ENCODE peak calls at places on chromosomes 5 and 9, in five cellular contexts. One of them, this sample, is unnamed. For H3K4me1, the result is how much of the 10 kb centered on the place peaks cover.

GRCh38 chr5:170863646-170864045 is 1.8 kb downstream of the RANBP17 start:
- DNase-seq in colonic mucosa: no peak
- DNase-seq in lung: no peak
- DNase-seq in Peyer's patch: no peak
- DNase-seq in lower lobe of right lung: no peak
- DNase-seq in this sample: no peak

GRCh38 chr9:78898239-78898638 is 601.3 kb downstream of the PSAT1 start:
- DNase-seq in colonic mucosa: no peak
- DNase-seq in lung: no peak
- DNase-seq in Peyer's patch: no peak
- DNase-seq in lower lobe of right lung: no peak
- DNase-seq in this sample: no peak

GRCh38 chr9:130478152-130478551 is 33.4 kb downstream of the ASS1 start:
- DNase-seq in colonic mucosa: no peak
- DNase-seq in lung: no peak
- DNase-seq in Peyer's patch: no peak
- DNase-seq in lower lobe of right lung: no peak
- DNase-seq in this sample: no peak

GRCh38 chr5:178142642-178143041 is 11.0 kb downstream of the NHP2 start:
- DNase-seq in colonic mucosa: no peak
- DNase-seq in lung: no peak
- DNase-seq in Peyer's patch: no peak
- DNase-seq in lower lobe of right lung: no peak
- DNase-seq in this sample: no peak

GRCh38 chr5:43281840-43282658 is 31.2 kb downstream of the HMGCS1 start:
- DNase-seq in colonic mucosa: no peak
- DNase-seq in lung: no peak
- DNase-seq in Peyer's patch: no peak
- DNase-seq in lower lobe of right lung: no peak
- DNase-seq in this sample: no peak

GRCh38 chr5:113760486-113760885 is 247.0 kb downstream of the YTHDC2 start:
- DNase-seq in colonic mucosa: no peak
- DNase-seq in lung: no peak
- DNase-seq in Peyer's patch: no peak
- DNase-seq in lower lobe of right lung: no peak
- DNase-seq in this sample: no peak

GRCh38 chr9:91428927-91429351 is 5.3 kb upstream of the NFIL3 start:
- DNase-seq in colonic mucosa: no peak
- DNase-seq in lung: peak
- DNase-seq in Peyer's patch: no peak
- DNase-seq in lower lobe of right lung: peak
- DNase-seq in this sample: no peak

GRCh38 chr9:83665576-83666200 is 42.1 kb downstream of the UBQLN1 start:
- DNase-seq in colonic mucosa: no peak
- DNase-seq in lung: no peak
- DNase-seq in Peyer's patch: no peak
- DNase-seq in lower lobe of right lung: no peak
- DNase-seq in this sample: no peak

GRCh38 chr9:14170973-14171596 is 142.9 kb downstream of the NFIB start:
- DNase-seq in colonic mucosa: no peak
- DNase-seq in lung: no peak
- DNase-seq in Peyer's patch: no peak
- DNase-seq in lower lobe of right lung: no peak
- DNase-seq in this sample: no peak

GRCh38 chr5:167512111-167512510 is 779.3 kb upstream of the WWC1 start:
- DNase-seq in colonic mucosa: no peak
- DNase-seq in lung: no peak
- DNase-seq in Peyer's patch: no peak
- DNase-seq in lower lobe of right lung: no peak
- DNase-seq in this sample: no peak

GRCh38 chr5:144812770-144813169 is 642.1 kb downstream of the KCTD16 start:
- DNase-seq in colonic mucosa: peak
- DNase-seq in lung: peak
- DNase-seq in Peyer's patch: peak
- DNase-seq in lower lobe of right lung: no peak
- DNase-seq in this sample: no peak

GRCh38 chr5:177382423-177383029 is 1.7 kb upstream of the SLC34A1 start:
- DNase-seq in colonic mucosa: no peak
- DNase-seq in lung: no peak
- DNase-seq in Peyer's patch: no peak
- DNase-seq in lower lobe of right lung: no peak
- DNase-seq in this sample: peak

GRCh38 chr9:70517926-70518325 is 103.5 kb upstream of the KLF9 start:
- DNase-seq in colonic mucosa: no peak
- DNase-seq in lung: no peak
- DNase-seq in Peyer's patch: no peak
- DNase-seq in lower lobe of right lung: no peak
- DNase-seq in this sample: no peak

GRCh38 chr9:17191095-17191494 is 56.3 kb downstream of the CNTLN start:
- DNase-seq in colonic mucosa: no peak
- DNase-seq in lung: no peak
- DNase-seq in Peyer's patch: no peak
- DNase-seq in lower lobe of right lung: no peak
- DNase-seq in this sample: no peak

GRCh38 chr9:30075022-30075421 is 2309.4 kb upstream of the ACO1 start:
- DNase-seq in colonic mucosa: no peak
- DNase-seq in lung: no peak
- DNase-seq in Peyer's patch: no peak
- DNase-seq in lower lobe of right lung: no peak
- DNase-seq in this sample: no peak

GRCh38 chr9:121783126-121783522 is 131.7 kb downstream of the DAB2IP start:
- DNase-seq in colonic mucosa: no peak
- DNase-seq in lung: no peak
- DNase-seq in Peyer's patch: no peak
- DNase-seq in lower lobe of right lung: no peak
- DNase-seq in this sample: no peak

GRCh38 chr9:114290561-114290986 is 32.3 kb upstream of the ORM1 start:
- DNase-seq in colonic mucosa: no peak
- DNase-seq in lung: no peak
- DNase-seq in Peyer's patch: peak
- DNase-seq in lower lobe of right lung: peak
- DNase-seq in this sample: no peak

DNA sequence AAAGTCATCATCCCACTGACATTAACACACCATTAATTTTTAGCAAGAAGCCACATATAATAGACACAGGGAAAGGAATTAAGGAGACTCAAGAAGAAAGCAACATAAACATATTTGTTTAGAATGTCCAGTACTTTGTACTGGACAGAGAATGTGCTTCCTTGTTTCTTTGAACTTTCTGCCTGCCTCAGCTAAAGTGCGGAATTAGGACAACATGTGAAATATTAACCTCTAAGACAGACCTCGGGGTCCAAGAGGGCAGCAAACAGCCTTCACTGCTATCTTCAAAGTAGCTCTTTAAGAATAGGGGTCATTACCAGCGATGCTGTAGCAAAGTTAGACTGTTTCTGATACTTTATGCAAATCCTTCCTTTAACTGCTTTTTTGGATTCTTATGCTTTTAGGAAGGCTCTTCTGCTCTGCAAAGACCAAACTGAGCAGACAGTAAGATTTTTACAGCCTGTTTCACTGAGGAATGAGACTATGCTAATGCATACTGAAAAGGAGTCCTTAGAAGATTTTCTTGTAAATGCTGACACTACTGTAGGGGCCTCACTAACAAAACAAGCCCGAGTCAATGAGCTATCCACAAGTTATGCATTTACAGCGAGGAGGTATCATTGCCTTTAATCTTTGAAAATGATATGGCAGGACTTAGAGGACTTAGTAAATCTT is 23.9 kb downstream of the DAB2 start:
- DNase-seq in colonic mucosa: no peak
- DNase-seq in lung: no peak
- DNase-seq in Peyer's patch: peak
- DNase-seq in lower lobe of right lung: no peak
- DNase-seq in this sample: no peak
- H3K4me1 ChIP-seq in colonic mucosa: under half
- H3K4me1 ChIP-seq in lung: under half
- H3K4me1 ChIP-seq in Peyer's patch: under half
- H3K4me1 ChIP-seq in lower lobe of right lung: half or more
- H3K4me1 ChIP-seq in this sample: under half

GRCh38 chr5:128197911-128198522 is 114.5 kb downstream of the SLC12A2 start:
- DNase-seq in colonic mucosa: no peak
- DNase-seq in lung: no peak
- DNase-seq in Peyer's patch: no peak
- DNase-seq in lower lobe of right lung: no peak
- DNase-seq in this sample: no peak

GRCh38 chr5:128199611-128200010 is 116.0 kb downstream of the SLC12A2 start:
- DNase-seq in colonic mucosa: no peak
- DNase-seq in lung: no peak
- DNase-seq in Peyer's patch: no peak
- DNase-seq in lower lobe of right lung: no peak
- DNase-seq in this sample: no peak

GRCh38 chr5:128199104-128199503 is 115.5 kb downstream of the SLC12A2 start:
- DNase-seq in colonic mucosa: no peak
- DNase-seq in lung: peak
- DNase-seq in Peyer's patch: peak
- DNase-seq in lower lobe of right lung: no peak
- DNase-seq in this sample: no peak

GRCh38 chr5:128202320-128202719 is 118.8 kb downstream of the SLC12A2 start:
- DNase-seq in colonic mucosa: no peak
- DNase-seq in lung: no peak
- DNase-seq in Peyer's patch: no peak
- DNase-seq in lower lobe of right lung: no peak
- DNase-seq in this sample: no peak

DNA sequence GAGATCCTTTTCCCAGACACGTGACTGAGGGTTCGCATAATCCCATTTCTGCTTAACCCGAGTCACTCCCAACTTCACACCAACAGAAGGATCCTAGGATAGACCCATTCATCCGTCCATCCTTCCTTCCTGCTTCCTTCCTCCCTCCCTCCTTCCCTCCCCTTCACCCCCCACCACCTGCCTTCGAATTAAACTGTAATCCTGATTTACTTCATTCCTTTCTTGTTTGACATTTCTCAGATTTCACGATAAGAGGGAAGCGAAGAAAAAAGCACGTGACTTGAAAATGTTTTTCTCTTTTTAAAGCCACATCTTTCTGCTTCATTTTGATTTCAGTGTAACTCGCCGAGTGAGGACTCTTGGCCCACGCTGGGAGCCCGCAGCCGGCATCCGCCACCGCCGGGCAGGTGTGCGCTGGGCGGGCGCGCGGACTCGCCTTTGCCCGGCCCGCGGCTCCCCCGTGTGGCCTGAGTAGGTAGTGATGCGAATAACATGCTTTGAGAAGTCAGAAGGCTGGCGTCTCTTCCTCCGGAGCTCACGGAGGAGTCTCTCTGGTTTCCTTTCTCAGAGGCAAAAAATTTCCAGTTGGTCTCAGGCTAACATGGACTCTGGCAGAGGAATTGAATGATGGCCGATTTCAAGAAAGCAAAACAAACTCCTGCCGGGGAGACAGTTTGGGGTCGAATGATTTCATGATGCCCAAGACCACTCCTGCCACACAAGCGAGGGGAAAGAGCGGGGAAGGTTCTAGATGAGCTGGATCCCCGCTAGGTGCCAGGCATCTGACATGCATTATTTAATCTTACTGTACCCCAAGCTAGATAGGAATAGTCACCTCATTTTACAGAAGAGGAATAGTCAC is 117.7 kb downstream of the SLC12A2 start:
- DNase-seq in colonic mucosa: peak
- DNase-seq in lung: peak
- DNase-seq in Peyer's patch: peak
- DNase-seq in lower lobe of right lung: peak
- DNase-seq in this sample: peak
- H3K4me1 ChIP-seq in colonic mucosa: under half
- H3K4me1 ChIP-seq in lung: under half
- H3K4me1 ChIP-seq in Peyer's patch: under half
- H3K4me1 ChIP-seq in lower lobe of right lung: under half
- H3K4me1 ChIP-seq in this sample: under half

DNA sequence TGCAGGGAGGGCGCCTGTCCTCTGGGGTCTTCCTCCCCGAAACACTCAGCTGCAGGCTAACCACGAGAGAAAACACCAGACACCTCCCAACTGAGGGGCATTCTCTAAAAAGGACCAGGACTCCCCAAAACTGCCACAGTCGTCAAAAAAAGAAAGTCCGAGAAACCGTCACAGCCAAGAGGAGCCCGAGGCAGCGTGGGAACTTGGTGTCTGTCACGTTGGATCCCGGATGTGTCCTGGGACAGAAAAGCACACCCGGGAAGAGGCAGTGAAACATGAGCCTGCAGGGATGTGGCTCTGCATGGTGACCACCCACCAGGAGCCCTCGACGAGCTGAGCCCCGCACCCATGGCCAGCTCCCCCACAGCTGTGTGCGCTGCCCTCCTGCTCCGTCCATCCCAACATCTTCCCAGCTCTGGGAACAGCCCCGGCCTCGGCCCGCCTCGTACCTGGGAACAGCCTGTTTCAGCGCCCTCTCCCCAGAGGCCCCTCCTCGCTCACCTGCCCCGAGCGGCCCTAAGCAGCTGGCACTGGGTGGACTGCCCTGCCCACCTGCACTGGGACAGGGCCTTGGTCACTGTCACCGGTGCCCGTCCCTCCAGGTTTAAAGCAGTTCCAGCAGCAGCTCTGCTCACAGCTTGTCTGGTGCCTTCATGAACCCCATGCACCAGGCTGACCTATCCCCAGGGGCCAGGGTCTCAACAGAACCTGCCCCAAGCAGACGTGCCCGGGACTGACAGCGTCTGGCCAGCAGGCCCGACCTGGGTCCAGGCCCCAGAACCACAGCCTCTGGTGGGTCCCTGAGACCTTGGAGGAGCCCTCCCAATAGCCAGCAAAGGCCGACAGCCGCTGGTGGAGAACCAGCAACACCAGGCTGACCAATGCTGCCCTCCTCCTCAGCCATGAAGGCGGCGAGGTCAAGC is 10.9 kb downstream of the SLC12A7 start:
- DNase-seq in colonic mucosa: no peak
- DNase-seq in lung: no peak
- DNase-seq in Peyer's patch: no peak
- DNase-seq in lower lobe of right lung: no peak
- DNase-seq in this sample: no peak
- H3K4me1 ChIP-seq in colonic mucosa: under half
- H3K4me1 ChIP-seq in lung: under half
- H3K4me1 ChIP-seq in Peyer's patch: under half
- H3K4me1 ChIP-seq in lower lobe of right lung: under half
- H3K4me1 ChIP-seq in this sample: half or more

DNA sequence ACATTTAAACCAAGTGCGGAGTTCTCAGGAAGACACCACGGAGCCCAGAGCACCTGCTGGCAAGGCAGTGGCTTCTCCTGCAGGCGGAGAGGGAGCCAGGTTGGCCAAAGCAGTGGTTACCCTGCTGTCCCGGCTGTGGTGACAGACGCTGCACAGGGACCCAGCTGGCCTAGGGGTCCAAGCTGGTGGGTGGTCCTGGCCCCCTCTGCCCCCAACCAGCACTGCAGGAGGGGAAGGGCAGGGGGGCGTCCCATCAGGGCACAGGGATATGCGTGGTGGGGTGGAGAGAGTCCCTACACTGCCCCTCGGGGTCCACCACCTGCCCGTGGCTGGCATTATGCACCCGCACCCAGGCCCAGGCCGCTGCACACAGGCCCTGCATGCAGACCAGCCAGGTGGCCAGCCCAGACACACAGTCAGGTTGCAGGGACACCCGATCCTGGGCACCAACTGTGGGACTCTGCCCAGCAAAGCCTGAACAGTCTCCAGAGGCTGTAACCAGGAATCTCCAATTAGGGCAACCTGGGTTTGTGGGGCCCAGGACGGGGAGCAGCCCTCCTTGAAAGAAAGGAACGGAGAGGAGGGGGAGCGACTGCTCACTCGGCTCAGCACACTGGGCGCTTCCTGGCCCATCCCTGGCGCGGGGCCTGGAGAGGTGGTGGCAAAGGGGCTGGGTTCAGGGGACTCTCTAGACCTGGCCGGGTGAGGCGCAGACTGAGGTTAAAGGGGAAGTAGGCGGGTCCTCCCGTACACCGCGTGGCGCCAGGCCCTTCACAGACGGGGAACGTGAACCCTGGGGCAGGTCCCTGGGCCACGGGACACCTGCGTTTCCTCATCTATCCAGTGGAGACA is 46.3 kb downstream of the NACC2 start:
- DNase-seq in colonic mucosa: no peak
- DNase-seq in lung: no peak
- DNase-seq in Peyer's patch: no peak
- DNase-seq in lower lobe of right lung: no peak
- DNase-seq in this sample: no peak
- H3K4me1 ChIP-seq in colonic mucosa: under half
- H3K4me1 ChIP-seq in lung: under half
- H3K4me1 ChIP-seq in Peyer's patch: under half
- H3K4me1 ChIP-seq in lower lobe of right lung: half or more
- H3K4me1 ChIP-seq in this sample: under half

This sample was measured in thyroid gland.